ENCODE peak calls at places on chromosomes 2 and 18, in five cellular contexts. One of them, this sample, is unnamed.

GRCh38 chr2:74583504-74583903 is 29.0 kb downstream of the DOK1 start:
- DNase-seq in HEK293T: no peak
- DNase-seq in H9: no peak
- DNase-seq in nephron progenitor cell: no peak
- DNase-seq in left cardiac atrium: no peak
- DNase-seq in this sample: no peak

GRCh38 chr2:222000326-222000725 is 298.5 kb downstream of the PAX3 start:
- DNase-seq in HEK293T: no peak
- DNase-seq in H9: no peak
- DNase-seq in nephron progenitor cell: no peak
- DNase-seq in left cardiac atrium: no peak
- DNase-seq in this sample: no peak

GRCh38 chr2:70433315-70433714 is 120.3 kb downstream of the TGFA start:
- DNase-seq in HEK293T: no peak
- DNase-seq in H9: no peak
- DNase-seq in nephron progenitor cell: no peak
- DNase-seq in left cardiac atrium: no peak
- DNase-seq in this sample: no peak

GRCh38 chr2:64837116-64837704 is 152.0 kb upstream of the SLC1A4 start:
- DNase-seq in HEK293T: no peak
- DNase-seq in H9: no peak
- DNase-seq in nephron progenitor cell: no peak
- DNase-seq in left cardiac atrium: no peak
- DNase-seq in this sample: no peak

GRCh38 chr2:170359466-170359865 is 181.5 kb downstream of the MYO3B start:
- DNase-seq in HEK293T: no peak
- DNase-seq in H9: no peak
- DNase-seq in nephron progenitor cell: no peak
- DNase-seq in left cardiac atrium: no peak
- DNase-seq in this sample: no peak

GRCh38 chr2:64952896-64953482 is 36.2 kb upstream of the SLC1A4 start:
- DNase-seq in HEK293T: no peak
- DNase-seq in H9: no peak
- DNase-seq in nephron progenitor cell: no peak
- DNase-seq in left cardiac atrium: no peak
- DNase-seq in this sample: no peak

GRCh38 chr2:230920167-230920566 is 4.9 kb downstream of the GPR55 start:
- DNase-seq in HEK293T: no peak
- DNase-seq in H9: peak
- DNase-seq in nephron progenitor cell: no peak
- DNase-seq in left cardiac atrium: no peak
- DNase-seq in this sample: no peak

GRCh38 chr18:79402977-79403722 is 7.4 kb downstream of the NFATC1 start:
- DNase-seq in HEK293T: no peak
- DNase-seq in H9: no peak
- DNase-seq in nephron progenitor cell: peak
- DNase-seq in left cardiac atrium: peak
- DNase-seq in this sample: no peak

GRCh38 chr2:122041455-122041854 is 286.0 kb downstream of the TSN start:
- DNase-seq in HEK293T: no peak
- DNase-seq in H9: no peak
- DNase-seq in nephron progenitor cell: no peak
- DNase-seq in left cardiac atrium: no peak
- DNase-seq in this sample: no peak

This sample was measured in NCI-H1436.